ENCODE peak calls at places on chromosomes 2 and 18, in eight cellular contexts. B is left ventricle myocardium inferior, X is hepatocyte, O is astrocyte of the spinal cord, D is psoas muscle, P is kidney epithelial cell, Y is astrocyte, U is astrocyte of the cerebellum. C is an unnamed sample.

GRCh38 chr2:101463885-101464653 is 10.8 kb downstream of the RFX8 start:
- DNase-seq in B (no peak), X (no peak), O (peak; percentile 67), D (no peak), P (no peak), Y (peak; percentile 59), U (peak; percentile 41), C (peak; percentile 15)

GRCh38 chr18:46447323-46447722 is 209.7 kb downstream of the LOXHD1 start:
- DNase-seq in B (no peak), X (no peak), O (no peak), D (no peak), P (no peak), Y (no peak), U (no peak), C (no peak)

GRCh38 chr2:15620857-15621471 is 29.3 kb downstream of the DDX1 start:
- DNase-seq in B (no peak), X (no peak), O (no peak), D (no peak), P (no peak), Y (no peak), U (no peak), C (no peak)

GRCh38 chr2:43838560-43839267 is at the start of the genes ABCG5 and ABCG8:
- DNase-seq in B (no peak), X (no peak), O (no peak), D (no peak), P (no peak), Y (no peak), U (no peak), C (no peak)

GRCh38 chr2:206225435-206226232 is 48.8 kb upstream of the ZDBF2 start:
- DNase-seq in B (no peak), X (no peak), O (no peak), D (no peak), P (no peak), Y (no peak), U (no peak), C (no peak)

GRCh38 chr2:156896294-156896693 is 361.2 kb upstream of the GALNT5 start:
- DNase-seq in B (no peak), X (no peak), O (peak; percentile 77), D (no peak), P (peak; percentile 39), Y (peak; percentile 70), U (peak; percentile 29), C (peak; percentile 64)

GRCh38 chr2:158457826-158458616 is 1.3 kb downstream of the PKP4 start:
- DNase-seq in B (peak; percentile 72), X (peak; percentile 94), O (peak; percentile 66), D (peak; percentile 81), P (no peak), Y (peak; percentile 45), U (no peak), C (peak; percentile 70)

GRCh38 chr2:27123302-27124150 is at the start of gene ABHD1:
- DNase-seq in B (peak; percentile 80), X (peak; percentile 59), O (peak; percentile 1), D (peak; percentile 85), P (no peak), Y (no peak), U (no peak), C (peak; percentile 10)

GRCh38 chr2:149409506-149409905 is 79.1 kb downstream of the LYPD6 start:
- DNase-seq in B (no peak), X (no peak), O (no peak), D (no peak), P (no peak), Y (no peak), U (no peak), C (no peak)

GRCh38 chr2:227796044-227796780 is 17.4 kb upstream of the CCL20 start:
- DNase-seq in B (no peak), X (no peak), O (no peak), D (no peak), P (no peak), Y (no peak), U (no peak), C (peak; percentile 60)

GRCh38 chr2:61639721-61640120 is 101.6 kb upstream of the XPO1 start:
- DNase-seq in B (no peak), X (no peak), O (no peak), D (no peak), P (no peak), Y (no peak), U (no peak), C (no peak)

GRCh38 chr2:110770308-110770695 is 37.9 kb downstream of the ACOXL start:
- DNase-seq in B (peak; percentile 44), X (no peak), O (no peak), D (no peak), P (no peak), Y (no peak), U (no peak), C (no peak)

GRCh38 chr18:26908906-26909305 is 43.4 kb upstream of the AQP4 start:
- DNase-seq in B (no peak), X (no peak), O (no peak), D (no peak), P (no peak), Y (no peak), U (no peak), C (no peak)

GRCh38 chr18:69469444-69469919 is 68.8 kb downstream of the DOK6 start:
- DNase-seq in B (no peak), X (no peak), O (no peak), D (peak; percentile 14), P (no peak), Y (no peak), U (no peak), C (no peak)

GRCh38 chr2:220670461-220670979 is 901.6 kb downstream of the EPHA4 start:
- DNase-seq in B (no peak), X (no peak), O (peak; percentile 5), D (no peak), P (no peak), Y (no peak), U (no peak), C (no peak)

GRCh38 chr2:222623756-222624309 is 32.1 kb downstream of the FARSB start:
- DNase-seq in B (no peak), X (no peak), O (no peak), D (no peak), P (no peak), Y (no peak), U (no peak), C (no peak)

GRCh38 chr18:60982958-60983357 is 350.3 kb upstream of the CDH20 start:
- DNase-seq in B (no peak), X (no peak), O (no peak), D (no peak), P (no peak), Y (no peak), U (no peak), C (no peak)

GRCh38 chr2:127226520-127227263 is 6.6 kb upstream of the CYP27C1 start:
- DNase-seq in B (no peak), X (peak; percentile 82), O (peak; percentile 93), D (no peak), P (peak; percentile 86), Y (peak; percentile 94), U (peak; percentile 62), C (peak; percentile 98)

GRCh38 chr18:76581261-76581660 is 86.2 kb upstream of the ZNF516 start:
- DNase-seq in B (no peak), X (no peak), O (no peak), D (no peak), P (no peak), Y (no peak), U (no peak), C (no peak)

GRCh38 chr18:6220129-6220528 is 194.6 kb downstream of the L3MBTL4 start:
- DNase-seq in B (no peak), X (no peak), O (no peak), D (no peak), P (no peak), Y (no peak), U (no peak), C (no peak)
- H3K4me3 ChIP-seq in B (no peak overlapping the region), X (no peak overlapping the region), O (no peak overlapping the region), D (no peak overlapping the region), P (no peak overlapping the region), Y (no peak overlapping the region), U (no peak overlapping the region), C (no peak overlapping the region)

GRCh38 chr2:128722469-128722868 is 403.8 kb upstream of the HS6ST1 start:
- DNase-seq in B (no peak), X (no peak), O (no peak), D (no peak), P (no peak), Y (no peak), U (no peak), C (no peak)

GRCh38 chr2:128724547-128724946 is 405.9 kb upstream of the HS6ST1 start:
- DNase-seq in B (no peak), X (no peak), O (no peak), D (no peak), P (no peak), Y (no peak), U (no peak), C (no peak)

GRCh38 chr2:128717758-128718710 is 399.4 kb upstream of the HS6ST1 start:
- DNase-seq in B (no peak), X (no peak), O (no peak), D (no peak), P (no peak), Y (no peak), U (no peak), C (no peak)

GRCh38 chr2:128716371-128716770 is 397.7 kb upstream of the HS6ST1 start:
- DNase-seq in B (no peak), X (no peak), O (no peak), D (no peak), P (no peak), Y (no peak), U (no peak), C (no peak)

DNA sequence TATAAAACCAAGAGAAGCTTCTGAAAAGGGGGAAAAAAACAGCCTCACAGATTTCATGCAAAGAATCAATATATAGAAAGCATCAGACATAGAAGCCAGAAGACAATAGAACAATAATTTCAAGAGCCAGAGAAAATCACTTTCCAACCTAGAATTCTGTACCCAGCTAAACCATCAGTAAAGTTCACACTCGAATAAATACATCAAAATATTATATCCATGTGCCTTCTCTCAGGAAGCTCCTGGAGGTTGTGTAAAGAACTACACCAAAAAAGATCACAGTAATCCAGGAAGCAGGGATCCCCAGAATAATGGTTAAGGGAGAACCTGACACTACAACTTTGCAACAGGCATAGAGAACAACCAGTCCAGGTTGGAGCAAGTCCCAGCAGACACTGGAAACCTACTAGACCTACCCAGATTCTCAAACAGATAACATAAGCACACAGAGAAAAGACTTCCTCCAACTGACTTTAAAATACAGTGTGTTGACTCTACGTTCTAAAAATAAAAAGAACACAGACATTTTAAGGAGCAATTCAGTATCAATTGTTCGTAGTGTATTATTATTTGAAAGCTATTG is 401.9 kb upstream of the HS6ST1 start:
- DNase-seq in B (no peak), X (no peak), O (no peak), D (no peak), P (no peak), Y (no peak), U (no peak), C (no peak)
- TF ChIP-seq CTCF in B (no peak), X (no peak), O (no peak), D (no peak), P (no peak), Y (no peak), U (peak; percentile 10), C (no peak)

GRCh38 chr2:193446967-193447366 is 1252.2 kb upstream of the TMEFF2 start:
- DNase-seq in B (no peak), X (no peak), O (no peak), D (no peak), P (no peak), Y (no peak), U (no peak), C (no peak)
- H3K4me3 ChIP-seq in B (no peak overlapping the region), X (no peak overlapping the region), O (no peak overlapping the region), D (no peak overlapping the region), P (no peak overlapping the region), Y (no peak overlapping the region), U (no peak overlapping the region), C (no peak overlapping the region)

GRCh38 chr2:77712601-77713000 is 190.4 kb upstream of the LRRTM4 start:
- DNase-seq in B (no peak), X (no peak), O (no peak), D (no peak), P (no peak), Y (no peak), U (no peak), C (no peak)

GRCh38 chr2:77713412-77713811 is 191.2 kb upstream of the LRRTM4 start:
- DNase-seq in B (no peak), X (no peak), O (no peak), D (no peak), P (no peak), Y (no peak), U (no peak), C (no peak)
- TF ChIP-seq CTCF in B (no peak), X (no peak), O (no peak), D (no peak), P (no peak), Y (no peak), U (no peak), C (no peak)

C was measured in epithelial cell of esophagus.